ENCODE peak calls at places on chromosomes 12 and 14, in ten cellular contexts. P, V, Y, R, O, K, W, X, Q and A are unnamed samples.
A peak's percentile ranks its signal among the peaks of the same experiment; 100 is the strongest.

GRCh38 chr12:124021025-124021406 is 48.0 kb downstream of the ZNF664 start:
- DNase-seq in P (no peak), V (no peak), Y (no peak), R (no peak), O (no peak), K (no peak), W (no peak), X (no peak), Q (no peak), A (no peak)

GRCh38 chr12:112514926-112515642 is 96.3 kb downstream of the PTPN11 start:
- DNase-seq in P (no peak), V (no peak), Y (no peak), R (no peak), O (no peak), K (no peak), W (no peak), X (no peak), Q (no peak), A (no peak)

GRCh38 chr12:98419795-98420402 is 95.5 kb upstream of the TMPO start:
- DNase-seq in P (no peak), V (no peak), Y (no peak), R (no peak), O (no peak), K (no peak), W (no peak), X (no peak), Q (no peak), A (no peak)

GRCh38 chr12:88574278-88574677 is 6.0 kb downstream of the KITLG start:
- DNase-seq in P (no peak), V (no peak), Y (no peak), R (no peak), O (no peak), K (no peak), W (no peak), X (no peak), Q (no peak), A (no peak)

GRCh38 chr14:64755661-64756265 is 51.5 kb downstream of the PLEKHG3 start:
- DNase-seq in P (no peak), V (no peak), Y (no peak), R (no peak), O (no peak), K (no peak), W (no peak), X (no peak), Q (no peak), A (peak; percentile 81)

GRCh38 chr14:49796025-49796424 is 28.1 kb downstream of the KLHDC2 start:
- DNase-seq in P (no peak), V (no peak), Y (no peak), R (no peak), O (no peak), K (no peak), W (no peak), X (no peak), Q (no peak), A (no peak)

GRCh38 chr12:100904270-100904669 is 109.7 kb downstream of the ANO4 start:
- DNase-seq in P (no peak), V (no peak), Y (no peak), R (no peak), O (no peak), K (no peak), W (no peak), X (no peak), Q (no peak), A (no peak)

GRCh38 chr12:89472508-89472907 is 52.1 kb downstream of the GALNT4 start:
- DNase-seq in P (no peak), V (no peak), Y (no peak), R (no peak), O (no peak), K (no peak), W (no peak), X (no peak), Q (no peak), A (no peak)

GRCh38 chr12:14514154-14514842 is 53.4 kb downstream of the PLBD1 start:
- DNase-seq in P (peak; percentile 71), V (no peak), Y (peak; percentile 5), R (peak; percentile 94), O (no peak), K (no peak), W (no peak), X (no peak), Q (peak; percentile 72), A (peak; percentile 65)

GRCh38 chr12:26229910-26230309 is 34.5 kb downstream of the SSPN start:
- DNase-seq in P (no peak), V (no peak), Y (no peak), R (no peak), O (no peak), K (no peak), W (no peak), X (no peak), Q (no peak), A (no peak)

GRCh38 chr12:26227376-26227775 is 32.0 kb downstream of the SSPN start:
- DNase-seq in P (no peak), V (no peak), Y (no peak), R (no peak), O (no peak), K (no peak), W (no peak), X (no peak), Q (no peak), A (no peak)

GRCh38 chr12:26226119-26226518 is 30.7 kb downstream of the SSPN start:
- DNase-seq in P (no peak), V (no peak), Y (no peak), R (no peak), O (no peak), K (no peak), W (no peak), X (no peak), Q (no peak), A (no peak)

GRCh38 chr12:26224657-26225056 is 29.3 kb downstream of the SSPN start:
- DNase-seq in P (no peak), V (no peak), Y (no peak), R (no peak), O (no peak), K (no peak), W (no peak), X (no peak), Q (no peak), A (no peak)

DNA sequence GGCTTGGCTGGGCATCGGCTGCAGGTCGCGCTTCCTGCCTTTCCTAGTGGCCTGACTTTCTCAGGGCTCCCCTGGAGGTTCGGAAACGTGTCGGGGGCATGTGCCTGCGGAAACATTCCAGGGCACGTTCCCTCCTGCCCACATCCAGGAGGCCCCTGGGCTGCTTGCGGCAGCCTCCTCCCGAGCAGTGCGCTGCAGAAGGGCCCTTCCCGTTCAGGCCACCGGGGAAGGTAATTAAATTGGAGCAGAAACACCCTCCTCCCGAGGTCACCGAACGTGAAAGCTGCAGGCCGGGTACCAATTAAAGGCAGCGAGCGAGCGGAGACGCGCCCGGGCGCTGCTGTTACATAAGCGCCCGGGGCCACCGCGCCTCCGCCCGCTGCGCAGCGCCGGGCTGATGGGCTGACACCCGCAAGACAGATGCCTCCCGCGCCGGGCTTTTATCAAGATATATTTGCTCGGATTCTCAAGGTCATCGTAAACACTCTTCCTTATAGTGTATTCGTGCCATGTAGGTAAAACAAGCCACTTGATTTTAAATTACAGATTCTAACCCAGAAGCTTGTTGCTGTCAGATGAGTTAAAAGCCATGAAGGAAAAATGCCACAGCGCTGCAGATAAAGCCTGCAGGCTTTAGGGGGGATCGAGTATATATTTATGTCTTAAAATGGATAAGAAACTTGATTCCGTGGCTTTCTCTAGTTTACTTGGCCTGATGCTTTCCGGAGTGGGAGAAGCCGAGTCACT is 31.4 kb downstream of the SSPN start:
- DNase-seq in P (no peak), V (no peak), Y (peak; percentile 10), R (peak; percentile 84), O (no peak), K (peak; percentile 21), W (peak; percentile 81), X (no peak), Q (peak; percentile 30), A (peak; percentile 40)
- H3K4me3 ChIP-seq in P (no peak overlapping the region), V (peak overlapping the region; percentile 40), Y (peak overlapping the region; percentile 14), R (peak overlapping the region; percentile 66), O (no peak overlapping the region), K (peak overlapping the region; percentile 30), W (peak overlapping the region; percentile 50), X (peak overlapping the region; percentile 54), Q (peak overlapping the region; percentile 45), A (peak overlapping the region; percentile 9)

GRCh38 chr12:55725556-55725955 is 3.3 kb downstream of the CD63 start:
- DNase-seq in P (no peak), V (no peak), Y (no peak), R (no peak), O (no peak), K (no peak), W (no peak), X (no peak), Q (no peak), A (peak; percentile 7)
- H3K4me1 ChIP-seq in P (peaks cover 59% of the 10 kb centered on the region), V (peaks cover 13% of the 10 kb centered on the region), Y (peaks cover 11% of the 10 kb centered on the region), R (peaks cover 18% of the 10 kb centered on the region), O (peaks cover 16% of the 10 kb centered on the region), K (peaks cover 25% of the 10 kb centered on the region), W (peaks cover 67% of the 10 kb centered on the region), X (peaks cover 65% of the 10 kb centered on the region), Q (peaks cover 81% of the 10 kb centered on the region), A (peaks cover 80% of the 10 kb centered on the region)

GRCh38 chr12:68812553-68813241 is 4.7 kb downstream of the MDM2 start:
- DNase-seq in P (no peak), V (no peak), Y (no peak), R (no peak), O (no peak), K (no peak), W (no peak), X (no peak), Q (no peak), A (no peak)

GRCh38 chr12:68815928-68816800 is 8.2 kb downstream of the MDM2 start:
- DNase-seq in P (no peak), V (no peak), Y (no peak), R (no peak), O (no peak), K (no peak), W (no peak), X (no peak), Q (no peak), A (no peak)

GRCh38 chr12:68815232-68815927 is 7.4 kb downstream of the MDM2 start:
- DNase-seq in P (no peak), V (no peak), Y (no peak), R (no peak), O (no peak), K (no peak), W (no peak), X (no peak), Q (no peak), A (no peak)

GRCh38 chr12:68814490-68815231 is 6.7 kb downstream of the MDM2 start:
- DNase-seq in P (no peak), V (no peak), Y (no peak), R (no peak), O (no peak), K (no peak), W (no peak), X (no peak), Q (no peak), A (no peak)

DNA sequence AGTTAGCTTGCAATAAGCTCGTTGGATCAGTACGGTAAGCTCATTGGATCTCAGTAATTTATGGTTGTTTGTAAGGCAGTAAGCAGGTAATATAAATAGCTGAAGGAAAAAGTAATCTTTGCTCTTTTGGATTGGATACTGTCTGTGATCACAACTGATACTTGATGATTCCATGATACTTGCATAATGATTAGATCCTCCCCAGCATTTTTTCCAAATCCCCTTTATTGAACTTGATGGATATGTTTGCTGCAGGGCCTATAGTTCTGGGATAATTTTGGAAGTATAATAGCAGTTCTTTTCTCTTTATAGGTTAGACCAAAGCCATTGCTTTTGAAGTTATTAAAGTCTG is 5.2 kb downstream of the MDM2 start:
- DNase-seq in P (no peak), V (no peak), Y (no peak), R (no peak), O (no peak), K (no peak), W (no peak), X (no peak), Q (no peak), A (no peak)
- TF ChIP-seq POLR2AphosphoS5 in P (no peak), V (no peak), Y (no peak), R (no peak), O (no peak), K (no peak), W (no peak), X (no peak), Q (no peak), A (no peak)

GRCh38 chr14:26204362-26204953 is 393.4 kb downstream of the NOVA1 start:
- DNase-seq in P (no peak), V (no peak), Y (no peak), R (peak; percentile 49), O (no peak), K (peak; percentile 49), W (no peak), X (no peak), Q (no peak), A (no peak)
- H3K4me3 ChIP-seq in P (no peak overlapping the region), V (peak overlapping the region; percentile 51), Y (peak overlapping the region; percentile 54), R (peak overlapping the region; percentile 77), O (no peak overlapping the region), K (peak overlapping the region; percentile 59), W (peak overlapping the region; percentile 47), X (peak overlapping the region; percentile 52), Q (peak overlapping the region; percentile 44), A (peak overlapping the region; percentile 49)